ENCODE peak calls at places on chromosomes 12 and 14, in eight cellular contexts. One of them, this sample, is unnamed. For H3K9me3, the result is how much of the 10 kb centered on the place peaks cover.

GRCh38 chr12:75177997-75178396 is 31.6 kb downstream of the KCNC2 start:
- DNase-seq in A549: peak
- DNase-seq in esophagus squamous epithelium: no peak
- DNase-seq in upper lobe of left lung: no peak
- DNase-seq in small intestine: no peak
- DNase-seq in left lung: no peak
- DNase-seq in kidney: no peak
- DNase-seq in uterus: no peak
- DNase-seq in this sample: no peak

GRCh38 chr12:25984759-25985158 is 26.3 kb downstream of the RASSF8 start:
- DNase-seq in kidney: no peak
- DNase-seq in uterus: no peak
- DNase-seq in A549: no peak
- DNase-seq in small intestine: no peak
- DNase-seq in upper lobe of left lung: no peak
- DNase-seq in esophagus squamous epithelium: no peak
- DNase-seq in left lung: no peak
- DNase-seq in this sample: no peak

GRCh38 chr12:95184119-95184518 is 33.1 kb downstream of the FGD6 start:
- DNase-seq in left lung: no peak
- DNase-seq in A549: peak
- DNase-seq in small intestine: no peak
- DNase-seq in upper lobe of left lung: no peak
- DNase-seq in esophagus squamous epithelium: no peak
- DNase-seq in kidney: no peak
- DNase-seq in uterus: no peak
- DNase-seq in this sample: no peak

GRCh38 chr14:99033951-99034350 is 238.0 kb downstream of the BCL11B start:
- DNase-seq in upper lobe of left lung: no peak
- DNase-seq in kidney: no peak
- DNase-seq in small intestine: no peak
- DNase-seq in esophagus squamous epithelium: no peak
- DNase-seq in uterus: no peak
- DNase-seq in A549: no peak
- DNase-seq in left lung: no peak
- DNase-seq in this sample: peak

GRCh38 chr14:64572721-64573508 is 23.2 kb downstream of the PPP1R36 start:
- DNase-seq in A549: no peak
- DNase-seq in left lung: no peak
- DNase-seq in upper lobe of left lung: no peak
- DNase-seq in kidney: no peak
- DNase-seq in esophagus squamous epithelium: no peak
- DNase-seq in small intestine: no peak
- DNase-seq in uterus: no peak
- DNase-seq in this sample: no peak

GRCh38 chr14:29895591-29896043 is 32.0 kb downstream of the PRKD1 start:
- DNase-seq in uterus: no peak
- DNase-seq in esophagus squamous epithelium: no peak
- DNase-seq in upper lobe of left lung: peak
- DNase-seq in left lung: peak
- DNase-seq in kidney: no peak
- DNase-seq in small intestine: no peak
- DNase-seq in A549: no peak
- DNase-seq in this sample: no peak

GRCh38 chr14:102829106-102829505 is 51.9 kb downstream of the TRAF3 start:
- DNase-seq in A549: no peak
- DNase-seq in uterus: no peak
- DNase-seq in left lung: no peak
- DNase-seq in kidney: no peak
- DNase-seq in upper lobe of left lung: no peak
- DNase-seq in small intestine: no peak
- DNase-seq in esophagus squamous epithelium: no peak
- DNase-seq in this sample: no peak

GRCh38 chr12:44029194-44029593 is 193.3 kb downstream of the TMEM117 start:
- DNase-seq in esophagus squamous epithelium: no peak
- DNase-seq in uterus: no peak
- DNase-seq in A549: no peak
- DNase-seq in kidney: no peak
- DNase-seq in small intestine: no peak
- DNase-seq in upper lobe of left lung: no peak
- DNase-seq in left lung: no peak
- DNase-seq in this sample: no peak

GRCh38 chr12:38392584-38393144 is 76.1 kb downstream of the ALG10B start:
- DNase-seq in esophagus squamous epithelium: no peak
- DNase-seq in upper lobe of left lung: peak
- DNase-seq in uterus: no peak
- DNase-seq in small intestine: no peak
- DNase-seq in left lung: no peak
- DNase-seq in kidney: no peak
- DNase-seq in A549: peak
- DNase-seq in this sample: no peak

GRCh38 chr14:22491683-22492483 is 97.1 kb downstream of the DAD1 start:
- DNase-seq in upper lobe of left lung: no peak
- DNase-seq in esophagus squamous epithelium: no peak
- DNase-seq in uterus: no peak
- DNase-seq in A549: no peak
- DNase-seq in small intestine: no peak
- DNase-seq in left lung: no peak
- DNase-seq in kidney: no peak
- DNase-seq in this sample: peak

GRCh38 chr12:3302406-3303041 is 188.5 kb upstream of the PRMT8 start:
- DNase-seq in esophagus squamous epithelium: no peak
- DNase-seq in left lung: no peak
- DNase-seq in uterus: no peak
- DNase-seq in upper lobe of left lung: no peak
- DNase-seq in kidney: no peak
- DNase-seq in small intestine: no peak
- DNase-seq in A549: no peak
- DNase-seq in this sample: no peak

GRCh38 chr12:3303410-3304136 is 187.4 kb upstream of the PRMT8 start:
- DNase-seq in small intestine: no peak
- DNase-seq in left lung: no peak
- DNase-seq in A549: no peak
- DNase-seq in kidney: no peak
- DNase-seq in esophagus squamous epithelium: no peak
- DNase-seq in uterus: no peak
- DNase-seq in upper lobe of left lung: no peak
- DNase-seq in this sample: no peak

GRCh38 chr12:3305904-3306619 is 184.9 kb upstream of the PRMT8 start:
- DNase-seq in uterus: no peak
- DNase-seq in esophagus squamous epithelium: no peak
- DNase-seq in kidney: no peak
- DNase-seq in small intestine: no peak
- DNase-seq in A549: no peak
- DNase-seq in upper lobe of left lung: no peak
- DNase-seq in left lung: no peak
- DNase-seq in this sample: no peak

GRCh38 chr12:3305464-3305863 is 185.5 kb upstream of the PRMT8 start:
- DNase-seq in esophagus squamous epithelium: no peak
- DNase-seq in uterus: no peak
- DNase-seq in kidney: no peak
- DNase-seq in small intestine: no peak
- DNase-seq in left lung: no peak
- DNase-seq in A549: no peak
- DNase-seq in upper lobe of left lung: no peak
- DNase-seq in this sample: no peak

DNA sequence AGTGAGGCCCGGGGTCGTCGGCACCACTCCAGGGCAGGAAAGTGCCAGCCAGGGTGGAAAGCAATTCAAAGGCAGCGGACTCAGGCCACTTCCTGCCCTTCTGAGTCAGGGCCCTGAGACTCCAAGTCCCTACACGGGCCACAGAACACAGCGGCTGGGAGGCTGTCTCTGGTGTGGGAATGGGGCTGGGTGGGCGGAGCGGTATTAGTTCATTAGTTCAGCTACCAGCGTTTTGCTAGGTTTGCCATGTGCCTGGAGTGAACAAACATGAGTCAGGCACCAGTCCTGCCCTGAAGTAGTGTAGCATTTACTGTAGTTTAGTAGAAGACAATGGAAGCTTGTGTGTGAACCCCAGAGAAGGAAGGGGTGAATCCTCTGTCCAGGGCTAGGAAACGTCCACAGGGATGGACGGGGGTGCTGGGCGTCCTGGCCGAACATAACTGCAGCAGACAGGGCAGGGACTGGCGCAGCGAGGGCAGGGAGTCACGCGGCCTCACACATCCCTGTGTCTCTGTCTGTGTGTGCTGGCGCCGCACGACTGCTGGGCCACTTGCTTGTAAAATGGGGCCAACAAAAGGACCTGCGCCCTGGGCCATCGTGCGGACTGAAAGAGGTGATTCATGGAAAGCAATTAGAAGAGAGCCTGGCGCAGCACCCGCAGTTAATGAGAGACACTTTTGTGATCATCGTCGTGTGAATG is 186.4 kb upstream of the PRMT8 start:
- DNase-seq in small intestine: no peak
- DNase-seq in upper lobe of left lung: no peak
- DNase-seq in kidney: peak
- DNase-seq in left lung: no peak
- DNase-seq in esophagus squamous epithelium: no peak
- DNase-seq in uterus: no peak
- DNase-seq in A549: peak
- DNase-seq in this sample: no peak
- H3K27ac ChIP-seq in small intestine: no peak
- H3K27ac ChIP-seq in upper lobe of left lung: no peak
- H3K27ac ChIP-seq in kidney: no peak
- H3K27ac ChIP-seq in left lung: no peak
- H3K27ac ChIP-seq in esophagus squamous epithelium: no peak
- H3K27ac ChIP-seq in uterus: no peak
- H3K27ac ChIP-seq in A549: peak
- H3K27ac ChIP-seq in this sample: no peak

DNA sequence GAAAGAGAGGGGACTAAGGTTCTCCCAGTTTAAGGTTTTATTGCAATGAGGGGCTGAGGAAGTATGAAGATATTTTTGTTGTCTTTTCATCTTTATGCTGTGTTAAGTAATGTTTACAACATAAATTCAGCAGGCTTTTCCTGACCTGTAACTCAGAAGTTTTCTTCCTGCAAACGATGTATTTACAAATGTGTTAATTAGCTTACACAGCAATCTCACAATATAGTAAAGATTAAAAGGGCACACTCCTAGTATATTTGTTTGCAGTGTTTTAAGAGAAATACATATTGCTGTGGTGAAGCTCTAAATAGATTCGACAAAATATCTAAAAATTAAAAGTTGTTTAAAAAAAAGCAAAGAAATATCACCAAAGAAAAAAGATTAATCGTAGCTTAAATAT is 55.7 kb downstream of the OR11H12 start:
- DNase-seq in A549: no peak
- DNase-seq in upper lobe of left lung: no peak
- DNase-seq in uterus: no peak
- DNase-seq in esophagus squamous epithelium: no peak
- DNase-seq in left lung: no peak
- DNase-seq in small intestine: no peak
- DNase-seq in kidney: no peak
- DNase-seq in this sample: no peak
- H3K9me3 ChIP-seq in A549: under half
- H3K9me3 ChIP-seq in upper lobe of left lung: under half
- H3K9me3 ChIP-seq in uterus: under half
- H3K9me3 ChIP-seq in esophagus squamous epithelium: under half
- H3K9me3 ChIP-seq in left lung: under half
- H3K9me3 ChIP-seq in small intestine: under half
- H3K9me3 ChIP-seq in kidney: under half
- H3K9me3 ChIP-seq in this sample: under half

DNA sequence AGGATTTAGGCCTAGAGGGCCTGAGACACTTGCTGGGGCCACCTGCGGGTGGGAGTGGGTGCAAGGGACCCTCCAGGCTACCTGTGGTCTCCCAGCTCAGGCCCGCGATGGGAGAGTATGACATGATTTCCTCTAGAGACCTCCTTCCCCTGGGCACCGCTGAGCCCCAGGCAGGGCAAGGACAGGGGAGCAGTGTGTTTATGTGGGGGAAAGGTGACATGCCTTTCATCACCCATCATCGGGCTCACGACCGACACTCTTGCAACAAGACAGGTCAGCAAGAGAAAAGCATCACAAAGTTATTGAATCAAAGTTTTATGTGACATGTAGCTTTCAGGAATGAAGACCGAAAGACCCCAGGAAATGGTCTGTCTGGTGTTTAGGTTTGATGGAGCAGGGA is 19.9 kb downstream of the SH2B3 start:
- DNase-seq in small intestine: no peak
- DNase-seq in A549: no peak
- DNase-seq in esophagus squamous epithelium: no peak
- DNase-seq in left lung: no peak
- DNase-seq in upper lobe of left lung: no peak
- DNase-seq in uterus: no peak
- DNase-seq in kidney: no peak
- DNase-seq in this sample: no peak
- H3K27ac ChIP-seq in small intestine: peak
- H3K27ac ChIP-seq in A549: peak
- H3K27ac ChIP-seq in esophagus squamous epithelium: no peak
- H3K27ac ChIP-seq in left lung: peak
- H3K27ac ChIP-seq in upper lobe of left lung: peak
- H3K27ac ChIP-seq in uterus: no peak
- H3K27ac ChIP-seq in kidney: no peak
- H3K27ac ChIP-seq in this sample: peak

GRCh38 chr14:87261621-87262020 is 731.4 kb downstream of the GALC start:
- DNase-seq in left lung: no peak
- DNase-seq in upper lobe of left lung: no peak
- DNase-seq in esophagus squamous epithelium: no peak
- DNase-seq in small intestine: no peak
- DNase-seq in A549: no peak
- DNase-seq in kidney: no peak
- DNase-seq in uterus: no peak
- DNase-seq in this sample: no peak

GRCh38 chr14:87260460-87260859 is 732.5 kb downstream of the GALC start:
- DNase-seq in A549: no peak
- DNase-seq in esophagus squamous epithelium: no peak
- DNase-seq in left lung: no peak
- DNase-seq in uterus: no peak
- DNase-seq in upper lobe of left lung: no peak
- DNase-seq in small intestine: no peak
- DNase-seq in kidney: no peak
- DNase-seq in this sample: no peak

GRCh38 chr14:87268997-87269396 is 724.0 kb downstream of the GALC start:
- DNase-seq in small intestine: no peak
- DNase-seq in uterus: no peak
- DNase-seq in esophagus squamous epithelium: no peak
- DNase-seq in upper lobe of left lung: no peak
- DNase-seq in left lung: no peak
- DNase-seq in kidney: no peak
- DNase-seq in A549: no peak
- DNase-seq in this sample: no peak

GRCh38 chr14:87264796-87265195 is 728.2 kb downstream of the GALC start:
- DNase-seq in A549: no peak
- DNase-seq in uterus: no peak
- DNase-seq in left lung: no peak
- DNase-seq in small intestine: no peak
- DNase-seq in upper lobe of left lung: no peak
- DNase-seq in kidney: no peak
- DNase-seq in esophagus squamous epithelium: no peak
- DNase-seq in this sample: no peak

DNA sequence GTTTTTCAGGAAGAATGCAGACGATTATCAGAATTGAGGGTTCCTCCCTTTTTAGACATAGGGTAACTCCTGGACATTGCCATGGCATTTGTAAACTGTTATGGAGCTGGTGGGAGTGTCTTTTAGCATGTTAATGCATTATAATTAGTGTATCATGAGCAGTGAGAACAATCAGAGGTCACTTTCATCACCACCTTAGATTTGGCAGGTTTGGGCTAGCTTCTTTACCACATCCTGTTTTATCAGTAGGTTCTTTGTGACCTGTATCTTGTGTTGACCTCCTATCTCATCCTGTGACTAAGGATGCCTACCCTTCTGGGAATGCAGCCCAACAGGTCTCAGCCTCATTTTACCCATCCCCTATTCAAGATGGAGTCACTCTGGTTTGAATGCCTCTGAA is 728.6 kb downstream of the GALC start:
- DNase-seq in upper lobe of left lung: no peak
- DNase-seq in kidney: no peak
- DNase-seq in A549: no peak
- DNase-seq in left lung: no peak
- DNase-seq in uterus: no peak
- DNase-seq in small intestine: no peak
- DNase-seq in esophagus squamous epithelium: no peak
- DNase-seq in this sample: no peak
- H3K9me3 ChIP-seq in upper lobe of left lung: under half
- H3K9me3 ChIP-seq in kidney: under half
- H3K9me3 ChIP-seq in A549: under half
- H3K9me3 ChIP-seq in left lung: under half
- H3K9me3 ChIP-seq in uterus: under half
- H3K9me3 ChIP-seq in small intestine: under half
- H3K9me3 ChIP-seq in esophagus squamous epithelium: under half
- H3K9me3 ChIP-seq in this sample: under half

This sample was measured in CD4-positive, alpha-beta T cell.